ENCODE peak calls at places on chromosomes 3 and 15, in seven cellular contexts. Y, C, G, B, N, V and R are unnamed samples.

GRCh38 chr15:40891810-40892448 is 2.3 kb upstream of the VPS18 start:
- DNase-seq in N (no peak), Y (no peak), V (no peak), C (peak), G (no peak), B (peak), R (peak)

GRCh38 chr15:78174398-78174797 is 25.2 kb downstream of the IDH3A start:
- DNase-seq in N (peak), C (no peak), V (no peak), Y (no peak), G (no peak), B (no peak), R (no peak)

GRCh38 chr3:11159421-11159904 is 5.2 kb downstream of the HRH1 start:
- DNase-seq in B (no peak), G (no peak), C (no peak), V (no peak), Y (no peak), N (no peak), R (no peak)

GRCh38 chr15:39799552-39800011 is 16.9 kb upstream of the FSIP1 start:
- DNase-seq in C (no peak), G (no peak), N (no peak), Y (no peak), B (no peak), V (no peak), R (no peak)

GRCh38 chr15:67833504-67834248 is 6.2 kb downstream of the RNU6-1 start:
- DNase-seq in N (no peak), B (peak), G (no peak), V (no peak), C (peak), Y (peak), R (peak)

GRCh38 chr3:194632983-194633348 is 253 bp downstream of the TMEM44 start:
- DNase-seq in B (peak), G (no peak), V (no peak), C (no peak), Y (peak), N (no peak), R (no peak)

GRCh38 chr3:13301295-13301987 is 118.7 kb downstream of the NUP210 start:
- DNase-seq in B (no peak), G (no peak), N (no peak), V (no peak), Y (no peak), C (no peak), R (peak)

GRCh38 chr3:125916376-125916978 is 52.5 kb upstream of the ROPN1B start:
- DNase-seq in Y (peak), C (no peak), B (no peak), G (peak), V (peak), N (peak), R (no peak)

GRCh38 chr3:167874667-167875372 is 139.3 kb downstream of the SERPINI1 start:
- DNase-seq in V (no peak), C (no peak), N (no peak), Y (no peak), B (no peak), G (no peak), R (no peak)

GRCh38 chr15:78421241-78421994 is 16.6 kb upstream of the IREB2 start:
- DNase-seq in N (no peak), Y (no peak), G (no peak), C (no peak), V (no peak), B (no peak), R (no peak)

GRCh38 chr3:65593780-65594752 is 444.7 kb downstream of the MAGI1 start:
- DNase-seq in V (no peak), Y (no peak), C (no peak), N (no peak), B (no peak), G (no peak), R (no peak)

GRCh38 chr3:127710473-127710941 is 37.8 kb downstream of the ABTB1 start:
- DNase-seq in G (no peak), C (no peak), Y (no peak), N (no peak), B (no peak), V (no peak), R (no peak)

GRCh38 chr3:21901504-21901903 is 150.5 kb upstream of the ZNF385D start:
- DNase-seq in B (no peak), V (no peak), N (no peak), G (no peak), C (no peak), Y (no peak), R (no peak)

GRCh38 chr3:172524611-172525010 is 1.4 kb upstream of the TNFSF10 start:
- DNase-seq in V (no peak), C (no peak), B (no peak), G (no peak), N (no peak), Y (no peak), R (no peak)

GRCh38 chr3:143252931-143253330 is 133.4 kb downstream of the CHST2 start:
- DNase-seq in N (no peak), C (no peak), G (no peak), B (no peak), Y (no peak), V (no peak), R (no peak)

GRCh38 chr3:45551214-45552010 is 43.1 kb upstream of the LIMD1 start:
- DNase-seq in B (no peak), N (no peak), G (no peak), Y (peak), V (no peak), C (no peak), R (peak)

GRCh38 chr15:72117448-72117697 is 577 bp downstream of the MYO9A start:
- DNase-seq in N (peak), G (peak), B (peak), V (peak), Y (peak), C (peak), R (peak)

GRCh38 chr15:101016581-101016980 is 97.4 kb downstream of the LRRK1 start:
- DNase-seq in B (no peak), N (no peak), G (no peak), V (no peak), C (no peak), Y (no peak), R (no peak)

GRCh38 chr3:170640737-170641171 is 54.9 kb upstream of the SLC7A14 start:
- DNase-seq in B (no peak), C (no peak), N (no peak), Y (no peak), V (no peak), G (no peak), R (no peak)

GRCh38 chr3:23468203-23468602 is 265.1 kb downstream of the UBE2E2 start:
- DNase-seq in Y (no peak), G (no peak), V (no peak), B (no peak), C (no peak), N (no peak), R (no peak)

GRCh38 chr3:14200276-14200675 is 21.7 kb downstream of the LSM3 start:
- DNase-seq in V (no peak), N (no peak), G (no peak), Y (no peak), C (no peak), B (peak), R (no peak)

GRCh38 chr15:42130246-42130986 is 26.0 kb downstream of the PLA2G4F start:
- DNase-seq in G (no peak), C (no peak), Y (no peak), B (peak), N (no peak), V (no peak), R (no peak)

GRCh38 chr15:63504979-63505841 is 817 bp downstream of the USP3 start:
- DNase-seq in B (peak), C (peak), N (peak), G (no peak), V (no peak), Y (peak), R (peak)

GRCh38 chr3:14162178-14162577 is 16.2 kb downstream of the XPC start:
- DNase-seq in N (no peak), B (no peak), Y (no peak), C (no peak), G (no peak), V (no peak), R (no peak)

GRCh38 chr3:73056365-73057150 is 4.9 kb upstream of the EBLN2 start:
- DNase-seq in G (no peak), V (no peak), N (no peak), C (no peak), B (no peak), Y (no peak), R (no peak)

GRCh38 chr3:37907906-37908305 is 46.2 kb downstream of the CTDSPL start:
- DNase-seq in G (no peak), V (no peak), N (no peak), B (no peak), Y (no peak), C (no peak), R (no peak)

GRCh38 chr15:59867436-59867835 is 136.7 kb upstream of the FOXB1 start:
- DNase-seq in B (no peak), N (no peak), C (no peak), G (no peak), V (no peak), Y (no peak), R (no peak)

GRCh38 chr15:60721232-60721576 is 242.3 kb upstream of the ICE2 start:
- DNase-seq in Y (no peak), N (no peak), G (no peak), V (no peak), C (no peak), B (no peak), R (no peak)

GRCh38 chr3:21826416-21826815 is 75.4 kb upstream of the ZNF385D start:
- DNase-seq in N (no peak), Y (no peak), V (no peak), G (no peak), C (no peak), B (no peak), R (no peak)

GRCh38 chr3:129278970-129279906 is 568 bp downstream of the HMCES start:
- DNase-seq in B (peak), G (peak), Y (no peak), N (peak), C (peak), V (peak), R (peak)

GRCh38 chr3:141227752-141228151 is 3.9 kb upstream of the PXYLP1 start:
- DNase-seq in C (no peak), Y (no peak), G (no peak), N (no peak), B (no peak), V (no peak), R (peak)

GRCh38 chr3:117409701-117410459 is 700.3 kb downstream of the TUSC7 start:
- DNase-seq in Y (no peak), G (no peak), N (no peak), B (no peak), C (no peak), V (no peak), R (no peak)